ENCODE peak calls at places on chromosomes 16 and 17, in four cellular contexts. P is brain microvascular endothelial cell, C is choroid plexus epithelial cell, O is AG04449. N is an unnamed sample.
A peak's percentile ranks its signal among the peaks of the same experiment; 100 is the strongest.

GRCh38 chr17:63701477-63702222 is 1.7 kb upstream of the LIMD2 start:
- DNase-seq in C (no peak), O (no peak), P (no peak), N (no peak)

GRCh38 chr17:14756469-14756868 is 455.6 kb downstream of the HS3ST3B1 start:
- DNase-seq in C (no peak), O (no peak), P (no peak), N (no peak)

GRCh38 chr16:66970775-66971725 is 10.0 kb downstream of the CES3 start:
- DNase-seq in O (no peak), C (peak; percentile 67), P (peak; percentile 48), N (peak; percentile 22)

GRCh38 chr17:81852237-81852636 is 8.1 kb downstream of the P4HB start:
- DNase-seq in P (no peak), C (no peak), O (no peak), N (no peak)

GRCh38 chr16:56603589-56603988 is 4.8 kb upstream of the MT2A start:
- DNase-seq in O (no peak), C (peak; percentile 63), P (peak; percentile 34), N (peak; percentile 27)

GRCh38 chr16:49471038-49471727 is 97.6 kb downstream of the C16orf78 start:
- DNase-seq in P (no peak), O (no peak), C (no peak), N (no peak)

GRCh38 chr16:85995591-85996461 is 96.9 kb downstream of the IRF8 start:
- DNase-seq in C (no peak), O (no peak), P (no peak), N (no peak)

GRCh38 chr16:58197314-58198012 is 443 bp downstream of the CSNK2A2 start:
- DNase-seq in O (no peak), C (no peak), P (no peak), N (no peak)

GRCh38 chr17:83154311-83155127 is 75.1 kb downstream of the METRNL start:
- DNase-seq in O (no peak), P (no peak), C (no peak), N (no peak)

GRCh38 chr17:66306413-66306812 is 4.0 kb downstream of the PRKCA start:
- DNase-seq in P (no peak), O (no peak), C (peak; percentile 76), N (no peak)

GRCh38 chr17:49616086-49616485 is 40.4 kb downstream of the NXPH3 start:
- DNase-seq in P (no peak), C (peak; percentile 26), O (no peak), N (peak; percentile 32)

GRCh38 chr16:50550035-50550434 is 1.8 kb downstream of the NKD1 start:
- DNase-seq in C (no peak), O (no peak), P (no peak), N (no peak)

GRCh38 chr16:14495213-14496046 is 134.6 kb downstream of the PARN start:
- DNase-seq in C (no peak), P (no peak), O (no peak), N (no peak)

GRCh38 chr16:4874686-4875085 is 27.4 kb downstream of the UBN1 start:
- DNase-seq in C (no peak), P (no peak), O (no peak), N (no peak)

GRCh38 chr17:75514299-75515228 is 773 bp downstream of the CASKIN2 start:
- DNase-seq in C (no peak), O (no peak), P (no peak), N (peak; percentile 18)

GRCh38 chr16:63904182-63904581 is 1217.7 kb downstream of the CDH11 start:
- DNase-seq in P (no peak), O (no peak), C (no peak), N (no peak)

GRCh38 chr17:8369944-8370343 is 6.6 kb downstream of the KRABD2 start:
- DNase-seq in C (no peak), O (no peak), P (no peak), N (no peak)

GRCh38 chr16:76639685-76640289 is 362.6 kb downstream of the CNTNAP4 start:
- DNase-seq in P (no peak), O (no peak), C (no peak), N (peak; percentile 7)

GRCh38 chr16:1506494-1507213 is 13.5 kb downstream of the TELO2 start:
- DNase-seq in O (no peak), P (no peak), C (no peak), N (no peak)

DNA sequence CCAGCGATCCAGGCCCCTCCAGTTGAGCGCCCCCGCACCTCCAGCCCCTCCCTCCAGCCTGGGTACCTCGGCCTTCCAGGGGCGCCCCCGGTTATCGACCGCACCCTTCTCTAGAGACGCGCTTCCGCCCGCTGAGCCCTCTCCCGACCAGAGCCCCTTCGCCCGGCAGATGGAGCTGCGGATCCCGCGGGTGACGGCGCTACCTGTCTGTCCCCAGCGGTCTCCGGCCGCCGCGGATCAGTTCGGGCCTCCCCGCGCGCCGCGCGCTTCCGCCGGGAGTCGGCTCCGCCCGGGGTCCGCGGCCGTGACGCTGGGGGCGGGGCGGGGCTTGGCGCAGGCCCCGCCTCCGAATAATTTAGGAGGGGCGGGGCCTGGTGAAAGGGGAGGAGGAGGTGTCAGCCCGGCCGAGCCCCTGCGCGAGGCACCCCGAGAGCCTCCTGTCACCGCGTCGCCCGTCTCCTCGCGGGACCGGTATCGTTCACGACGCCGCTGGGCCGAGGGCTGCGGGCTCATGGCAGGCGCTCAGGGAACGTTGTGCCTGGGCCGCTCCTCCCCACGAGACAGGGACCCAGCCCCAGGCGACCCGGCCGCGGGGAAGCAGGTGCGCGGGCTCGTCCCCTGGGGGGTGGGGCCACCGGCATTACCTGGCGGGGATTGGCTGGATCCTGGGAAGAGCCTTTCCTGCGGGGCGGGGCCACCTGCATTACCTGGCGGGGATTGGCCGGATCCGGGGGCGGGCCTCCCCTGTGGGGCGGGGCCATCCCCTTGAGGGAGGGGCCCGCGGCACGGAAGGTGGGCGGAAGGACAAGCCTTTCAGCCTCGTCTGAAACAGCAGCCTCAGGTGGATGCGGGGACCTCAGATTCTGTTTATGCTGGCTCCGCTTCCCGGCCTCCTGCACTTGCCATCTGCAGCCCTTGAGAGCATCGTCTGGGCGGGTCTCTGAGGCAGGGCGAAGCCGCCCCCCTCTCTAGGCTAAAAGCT is at the start of gene SPATA2L:
- DNase-seq in O (no peak), P (peak; percentile 85), C (peak; percentile 93), N (peak; percentile 59)
- TF ChIP-seq CTCF in O (no peak), P (peak; percentile 28), C (peak; percentile 26), N (peak; percentile 24)

GRCh38 chr16:28904828-28905227 is 20.2 kb downstream of the RABEP2 start:
- DNase-seq in C (no peak), P (no peak), O (no peak), N (no peak)
- H3K4me3 ChIP-seq in C (no peak overlapping the region), P (no peak overlapping the region), O (no peak overlapping the region), N (no peak overlapping the region)

DNA sequence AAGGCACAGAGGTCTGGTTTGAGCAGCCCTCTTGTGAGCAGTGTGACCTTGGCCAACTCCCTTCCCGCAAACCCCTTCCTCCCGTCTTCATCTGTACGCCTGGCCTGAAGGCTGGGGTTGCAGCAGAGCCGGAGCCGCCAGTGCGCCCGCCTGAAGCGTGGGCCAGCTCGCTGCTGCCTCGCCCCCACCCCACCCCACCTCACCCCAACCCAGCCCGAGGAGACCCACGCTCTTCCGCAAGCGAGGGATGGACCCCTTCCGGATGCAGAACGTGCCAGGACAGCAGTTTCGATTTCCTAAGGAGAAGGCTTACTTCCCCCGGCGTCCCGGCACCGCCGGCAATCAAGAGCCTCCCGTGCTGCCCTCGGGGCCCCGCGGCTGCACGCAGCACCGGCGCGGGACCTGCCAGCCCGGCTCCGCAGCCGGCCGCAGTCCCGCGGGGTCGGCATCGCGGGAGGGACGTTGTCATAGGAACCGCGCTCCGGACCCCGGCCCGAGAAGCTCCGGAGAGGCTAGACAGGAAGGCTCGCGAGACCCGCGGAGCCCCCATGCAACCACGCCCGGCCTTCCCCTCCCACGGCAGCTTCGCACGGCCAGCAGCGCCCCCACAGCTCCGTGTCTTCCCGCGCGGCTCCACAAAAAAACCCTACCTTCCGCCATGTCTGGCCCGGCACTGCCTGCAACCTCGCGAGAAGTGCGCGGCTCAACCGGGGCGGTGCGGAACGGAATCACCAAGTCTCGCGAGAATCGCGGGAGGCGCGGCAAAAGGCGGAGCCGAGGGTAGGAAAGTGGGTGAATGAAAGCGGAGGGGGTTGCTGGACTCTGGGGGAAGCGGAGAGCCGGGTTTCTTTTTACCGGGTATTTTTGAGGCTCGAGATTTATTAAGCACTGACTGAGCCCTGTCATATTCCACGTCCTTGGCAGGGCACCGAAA is at the start of gene ANKFY1:
- DNase-seq in O (peak; percentile 60), P (peak; percentile 92), C (peak; percentile 95), N (peak; percentile 93)
- TF ChIP-seq CTCF in O (peak; percentile 17), P (peak; percentile 22), C (peak; percentile 26), N (peak; percentile 6)

GRCh38 chr16:10881479-10882030 is 4.6 kb downstream of the CIITA start:
- DNase-seq in P (no peak), C (no peak), O (no peak), N (no peak)
- H3K4me3 ChIP-seq in P (no peak overlapping the region), C (no peak overlapping the region), O (no peak overlapping the region), N (no peak overlapping the region)

GRCh38 chr17:39866013-39866730 is 1.8 kb upstream of the ZPBP2 start:
- DNase-seq in P (no peak), O (no peak), C (no peak), N (no peak)

GRCh38 chr17:39863244-39863917 is 731 bp downstream of the IKZF3 start:
- DNase-seq in C (no peak), P (no peak), O (no peak), N (no peak)

GRCh38 chr17:39867084-39867890 is 715 bp upstream of the ZPBP2 start:
- DNase-seq in P (no peak), O (no peak), C (no peak), N (no peak)

GRCh38 chr17:39861235-39861634 is 2.9 kb downstream of the IKZF3 start:
- DNase-seq in O (no peak), P (no peak), C (no peak), N (no peak)

DNA sequence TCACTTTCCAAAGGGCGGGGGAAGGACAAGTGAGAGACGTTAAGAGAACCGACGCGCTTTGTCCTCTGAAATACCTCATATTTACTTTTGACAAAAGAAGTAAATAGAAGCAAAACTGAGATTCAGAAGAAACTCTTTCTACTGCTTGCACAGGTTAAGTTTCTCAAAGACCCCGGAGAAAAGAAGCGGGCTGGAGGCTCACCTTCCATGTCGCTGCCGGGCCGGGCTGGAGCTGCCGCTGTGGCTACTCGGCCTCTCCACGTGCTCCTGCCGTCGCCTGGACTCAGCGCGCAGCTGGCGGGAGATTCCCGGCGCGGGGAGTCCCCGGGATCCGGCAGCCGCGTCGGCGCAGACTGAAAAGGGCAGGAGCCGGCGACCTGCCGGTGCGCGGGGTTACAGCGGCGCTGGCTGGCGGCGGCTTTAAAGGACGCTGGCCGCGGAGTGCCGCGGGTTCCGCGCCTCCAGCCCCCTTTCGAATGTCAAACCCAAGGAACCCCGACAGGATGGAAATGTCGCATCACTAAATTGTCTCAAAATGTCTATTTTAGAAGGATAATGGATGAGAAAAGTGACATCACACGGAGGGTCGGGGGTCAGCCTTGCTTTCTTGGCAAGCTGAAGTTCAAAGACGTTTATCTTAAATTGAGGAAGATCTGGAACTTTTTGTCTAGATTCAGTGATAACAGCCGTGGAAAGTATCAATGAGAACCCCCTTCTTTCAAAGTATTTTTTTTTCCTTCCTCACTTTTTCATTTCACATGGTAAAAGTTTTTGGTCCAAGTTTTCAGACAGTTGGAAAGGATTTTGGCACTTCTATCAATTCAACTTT is at the start of gene IKZF3:
- DNase-seq in C (peak; percentile 28), P (no peak), O (no peak), N (no peak)
- TF ChIP-seq CTCF in C (no peak), P (no peak), O (no peak), N (no peak)